ENCODE peak calls at places on chromosome 19, in nine cellular contexts. One of them, this sample, is unnamed.
A peak's percentile ranks its signal among the peaks of the same experiment; 100 is the strongest.

GRCh38 chr19:55545443-55545842 is at the start of gene SBK3:
- ATAC-seq in heart left ventricle: peak; percentile 3
- ATAC-seq in psoas muscle: no peak
- ATAC-seq in HepG2: peak; percentile 8
- ATAC-seq in Panc1: no peak
- ATAC-seq in CD8-positive, alpha-beta T cell: no peak
- ATAC-seq in lower lobe of right lung: no peak
- ATAC-seq in left lung: no peak
- ATAC-seq in pancreas: no peak
- ATAC-seq in this sample: no peak

GRCh38 chr19:15672580-15673175 is at the start of gene CYP4F12:
- ATAC-seq in heart left ventricle: peak; percentile 97
- ATAC-seq in Panc1: peak; percentile 80
- ATAC-seq in pancreas: peak; percentile 48
- ATAC-seq in HepG2: peak; percentile 86
- ATAC-seq in CD8-positive, alpha-beta T cell: peak; percentile 49
- ATAC-seq in psoas muscle: peak; percentile 73
- ATAC-seq in left lung: peak; percentile 84
- ATAC-seq in lower lobe of right lung: peak; percentile 88
- ATAC-seq in this sample: peak; percentile 91

GRCh38 chr19:52296400-52296772 is 583 bp upstream of the ZNF480 start:
- ATAC-seq in psoas muscle: peak; percentile 2
- ATAC-seq in left lung: peak; percentile 15
- ATAC-seq in heart left ventricle: peak; percentile 9
- ATAC-seq in Panc1: peak; percentile 69
- ATAC-seq in pancreas: no peak
- ATAC-seq in HepG2: peak; percentile 42
- ATAC-seq in lower lobe of right lung: peak; percentile 12
- ATAC-seq in CD8-positive, alpha-beta T cell: no peak
- ATAC-seq in this sample: no peak

GRCh38 chr19:18657590-18658365 is 20.9 kb downstream of the KLHL26 start:
- ATAC-seq in Panc1: peak; percentile 27
- ATAC-seq in psoas muscle: no peak
- ATAC-seq in CD8-positive, alpha-beta T cell: no peak
- ATAC-seq in heart left ventricle: peak; percentile 51
- ATAC-seq in pancreas: no peak
- ATAC-seq in lower lobe of right lung: peak; percentile 41
- ATAC-seq in HepG2: no peak
- ATAC-seq in left lung: peak; percentile 26
- ATAC-seq in this sample: peak; percentile 37

GRCh38 chr19:511101-511841 is 4.0 kb downstream of the TPGS1 start:
- ATAC-seq in lower lobe of right lung: no peak
- ATAC-seq in psoas muscle: no peak
- ATAC-seq in pancreas: no peak
- ATAC-seq in heart left ventricle: no peak
- ATAC-seq in Panc1: no peak
- ATAC-seq in HepG2: no peak
- ATAC-seq in left lung: no peak
- ATAC-seq in CD8-positive, alpha-beta T cell: peak; percentile 60
- ATAC-seq in this sample: no peak

GRCh38 chr19:49430678-49431329 is 5.6 kb downstream of the GFY start:
- ATAC-seq in left lung: no peak
- ATAC-seq in psoas muscle: no peak
- ATAC-seq in CD8-positive, alpha-beta T cell: peak; percentile 37
- ATAC-seq in HepG2: peak; percentile 48
- ATAC-seq in heart left ventricle: no peak
- ATAC-seq in lower lobe of right lung: no peak
- ATAC-seq in pancreas: no peak
- ATAC-seq in Panc1: no peak
- ATAC-seq in this sample: no peak

GRCh38 chr19:11338569-11339253 is 746 bp downstream of the RAB3D start:
- ATAC-seq in pancreas: peak; percentile 41
- ATAC-seq in Panc1: peak; percentile 23
- ATAC-seq in HepG2: peak; percentile 13
- ATAC-seq in CD8-positive, alpha-beta T cell: peak; percentile 21
- ATAC-seq in lower lobe of right lung: peak; percentile 73
- ATAC-seq in left lung: peak; percentile 71
- ATAC-seq in psoas muscle: peak; percentile 7
- ATAC-seq in heart left ventricle: peak; percentile 11
- ATAC-seq in this sample: peak; percentile 14

GRCh38 chr19:29947871-29948270 is 5.8 kb downstream of the URI1 start:
- ATAC-seq in CD8-positive, alpha-beta T cell: no peak
- ATAC-seq in Panc1: no peak
- ATAC-seq in pancreas: no peak
- ATAC-seq in lower lobe of right lung: no peak
- ATAC-seq in psoas muscle: no peak
- ATAC-seq in heart left ventricle: no peak
- ATAC-seq in left lung: no peak
- ATAC-seq in HepG2: no peak
- ATAC-seq in this sample: no peak

DNA sequence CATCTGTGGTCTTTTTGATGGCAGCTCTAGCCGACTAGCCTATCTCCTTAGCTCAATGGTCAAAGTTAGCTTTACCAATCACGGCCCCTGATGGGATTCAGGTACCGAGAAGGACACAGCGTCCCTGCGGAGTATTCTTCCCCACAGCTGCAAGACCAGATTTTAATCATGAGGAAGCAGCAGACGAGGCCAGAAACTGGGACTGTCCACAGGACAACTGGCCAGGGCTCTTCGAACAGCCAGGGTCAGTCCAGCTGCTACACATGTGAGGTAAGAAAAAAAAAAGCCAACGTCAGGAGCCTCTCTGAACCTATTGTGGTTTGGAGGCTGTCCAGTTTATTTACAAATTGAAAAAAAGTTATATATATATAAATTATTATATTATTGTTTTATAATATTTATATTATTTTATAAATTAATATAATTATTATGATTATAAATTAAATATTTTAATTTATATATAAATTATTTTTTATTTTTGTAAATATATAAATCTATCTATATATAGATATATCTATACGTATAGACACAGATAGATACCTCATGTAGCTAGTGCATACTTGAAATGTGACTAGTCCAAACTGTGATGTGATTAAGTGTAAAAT is 10.8 kb downstream of the RINL start:
- ATAC-seq in lower lobe of right lung: no peak
- ATAC-seq in left lung: no peak
- ATAC-seq in heart left ventricle: no peak
- ATAC-seq in pancreas: no peak
- ATAC-seq in CD8-positive, alpha-beta T cell: no peak
- ATAC-seq in HepG2: no peak
- ATAC-seq in Panc1: no peak
- ATAC-seq in psoas muscle: no peak
- ATAC-seq in this sample: no peak
- H3K4me3 ChIP-seq in lower lobe of right lung: no peak overlapping the region
- H3K4me3 ChIP-seq in left lung: no peak overlapping the region
- H3K4me3 ChIP-seq in heart left ventricle: no peak overlapping the region
- H3K4me3 ChIP-seq in pancreas: no peak overlapping the region
- H3K4me3 ChIP-seq in CD8-positive, alpha-beta T cell: no peak overlapping the region
- H3K4me3 ChIP-seq in HepG2: no peak overlapping the region
- H3K4me3 ChIP-seq in Panc1: no peak overlapping the region
- H3K4me3 ChIP-seq in psoas muscle: no peak overlapping the region
- H3K4me3 ChIP-seq in this sample: no peak overlapping the region

GRCh38 chr19:13956365-13956744 is 4.0 kb downstream of the DCAF15 start:
- ATAC-seq in left lung: no peak
- ATAC-seq in heart left ventricle: no peak
- ATAC-seq in pancreas: no peak
- ATAC-seq in lower lobe of right lung: no peak
- ATAC-seq in Panc1: no peak
- ATAC-seq in HepG2: no peak
- ATAC-seq in psoas muscle: no peak
- ATAC-seq in CD8-positive, alpha-beta T cell: no peak
- ATAC-seq in this sample: no peak

GRCh38 chr19:13957107-13957506 is 4.8 kb downstream of the DCAF15 start:
- ATAC-seq in lower lobe of right lung: no peak
- ATAC-seq in left lung: no peak
- ATAC-seq in pancreas: no peak
- ATAC-seq in heart left ventricle: no peak
- ATAC-seq in HepG2: no peak
- ATAC-seq in psoas muscle: peak; percentile 36
- ATAC-seq in CD8-positive, alpha-beta T cell: no peak
- ATAC-seq in Panc1: no peak
- ATAC-seq in this sample: no peak

GRCh38 chr19:13954185-13954584 is 1.9 kb downstream of the DCAF15 start:
- ATAC-seq in Panc1: no peak
- ATAC-seq in left lung: no peak
- ATAC-seq in heart left ventricle: no peak
- ATAC-seq in pancreas: no peak
- ATAC-seq in CD8-positive, alpha-beta T cell: no peak
- ATAC-seq in psoas muscle: no peak
- ATAC-seq in lower lobe of right lung: no peak
- ATAC-seq in HepG2: no peak
- ATAC-seq in this sample: no peak

GRCh38 chr19:13958043-13958442 is 5.7 kb downstream of the DCAF15 start:
- ATAC-seq in HepG2: no peak
- ATAC-seq in Panc1: no peak
- ATAC-seq in heart left ventricle: no peak
- ATAC-seq in pancreas: no peak
- ATAC-seq in CD8-positive, alpha-beta T cell: no peak
- ATAC-seq in lower lobe of right lung: no peak
- ATAC-seq in psoas muscle: no peak
- ATAC-seq in left lung: no peak
- ATAC-seq in this sample: no peak

DNA sequence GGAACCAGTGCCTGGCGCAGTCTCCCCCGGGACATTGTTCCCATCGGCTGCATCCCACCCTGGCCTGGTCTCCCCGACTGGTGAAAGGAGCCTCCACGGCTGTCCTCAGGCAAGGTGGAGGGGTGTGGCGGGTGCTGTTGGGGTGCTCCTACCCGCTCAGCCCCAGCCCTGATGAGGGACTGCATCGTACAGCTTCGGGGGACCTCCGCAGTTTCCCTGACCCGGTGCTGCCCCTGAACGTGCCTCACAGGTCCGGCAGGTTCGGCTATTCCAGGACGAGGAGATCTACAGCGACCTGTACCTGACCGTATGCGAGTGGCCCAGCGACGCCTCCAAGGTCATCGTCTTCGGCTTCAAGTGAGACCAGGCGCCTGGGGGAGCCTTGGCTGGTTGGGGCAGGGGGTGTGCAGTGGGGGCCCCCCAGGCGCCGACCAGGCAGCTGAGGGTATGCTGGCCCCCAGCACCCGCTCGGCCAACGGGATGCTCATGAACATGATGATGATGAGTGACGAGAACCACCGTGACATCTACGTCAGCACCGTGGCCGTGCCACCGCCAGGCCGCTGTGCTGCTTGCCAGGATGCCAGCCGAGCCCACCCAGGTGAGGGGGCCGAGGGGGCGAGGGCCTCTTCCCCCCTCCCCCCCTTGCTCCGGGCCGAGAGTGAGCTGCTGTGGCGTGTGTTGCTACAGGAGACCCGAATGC is 3.5 kb downstream of the DCAF15 start:
- ATAC-seq in psoas muscle: no peak
- ATAC-seq in CD8-positive, alpha-beta T cell: no peak
- ATAC-seq in HepG2: no peak
- ATAC-seq in lower lobe of right lung: no peak
- ATAC-seq in Panc1: no peak
- ATAC-seq in heart left ventricle: no peak
- ATAC-seq in pancreas: no peak
- ATAC-seq in left lung: no peak
- ATAC-seq in this sample: no peak
- H3K36me3 ChIP-seq in psoas muscle: no peaks in the 10 kb centered on the region
- H3K36me3 ChIP-seq in CD8-positive, alpha-beta T cell: peaks cover 49% of the 10 kb centered on the region
- H3K36me3 ChIP-seq in HepG2: peaks cover 19% of the 10 kb centered on the region
- H3K36me3 ChIP-seq in lower lobe of right lung: peaks cover 66% of the 10 kb centered on the region
- H3K36me3 ChIP-seq in Panc1: no peaks in the 10 kb centered on the region
- H3K36me3 ChIP-seq in heart left ventricle: peaks cover 16% of the 10 kb centered on the region
- H3K36me3 ChIP-seq in pancreas: peaks cover 5% of the 10 kb centered on the region
- H3K36me3 ChIP-seq in left lung: peaks cover 65% of the 10 kb centered on the region
- H3K36me3 ChIP-seq in this sample: peaks cover 68% of the 10 kb centered on the region

DNA sequence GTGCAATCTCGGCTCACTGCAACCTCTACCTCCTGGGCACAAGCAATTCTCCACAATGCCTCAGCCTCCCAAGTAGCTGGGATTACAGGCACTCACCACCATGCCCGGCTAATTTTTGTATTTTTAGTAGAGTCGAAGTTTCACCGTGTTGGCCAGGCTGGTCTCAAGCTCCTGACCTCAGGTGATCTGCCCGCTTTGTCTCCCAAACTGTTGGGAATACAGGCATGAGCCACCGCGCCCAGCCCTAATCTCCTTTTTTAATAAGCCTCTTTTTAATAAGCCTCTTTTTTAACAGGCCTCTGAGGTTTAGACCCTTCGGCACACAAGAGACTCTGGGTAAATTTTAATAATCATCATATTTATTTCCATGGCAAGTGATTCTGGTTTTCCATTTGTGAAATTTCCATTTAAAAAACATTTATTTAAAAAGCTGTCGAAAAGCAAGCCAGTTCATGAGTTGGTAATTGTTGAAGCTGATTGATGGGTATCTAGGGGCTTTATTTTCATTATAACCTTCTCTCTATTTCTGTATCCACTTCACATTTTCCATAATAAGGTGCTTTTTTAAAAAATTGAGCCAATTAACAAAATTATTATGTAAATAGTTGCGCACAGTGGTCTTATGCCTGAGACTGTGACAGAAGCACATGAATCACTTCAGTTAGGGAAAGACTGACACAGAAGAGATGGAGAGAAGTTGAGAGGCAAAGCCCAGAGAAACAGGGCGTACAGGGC is 11.8 kb downstream of the POU2F2 start:
- ATAC-seq in lower lobe of right lung: no peak
- ATAC-seq in CD8-positive, alpha-beta T cell: no peak
- ATAC-seq in Panc1: no peak
- ATAC-seq in psoas muscle: no peak
- ATAC-seq in left lung: no peak
- ATAC-seq in heart left ventricle: no peak
- ATAC-seq in pancreas: no peak
- ATAC-seq in HepG2: no peak
- ATAC-seq in this sample: no peak
- H3K4me1 ChIP-seq in lower lobe of right lung: peaks cover 7% of the 10 kb centered on the region
- H3K4me1 ChIP-seq in CD8-positive, alpha-beta T cell: peaks cover 44% of the 10 kb centered on the region
- H3K4me1 ChIP-seq in Panc1: no peaks in the 10 kb centered on the region
- H3K4me1 ChIP-seq in psoas muscle: no peaks in the 10 kb centered on the region
- H3K4me1 ChIP-seq in left lung: no peaks in the 10 kb centered on the region
- H3K4me1 ChIP-seq in heart left ventricle: no peaks in the 10 kb centered on the region
- H3K4me1 ChIP-seq in pancreas: peaks cover 6% of the 10 kb centered on the region
- H3K4me1 ChIP-seq in HepG2: peaks cover 9% of the 10 kb centered on the region
- H3K4me1 ChIP-seq in this sample: peaks cover 5% of the 10 kb centered on the region

GRCh38 chr19:7860166-7860901 is 13.9 kb downstream of the PRR36 start:
- ATAC-seq in psoas muscle: no peak
- ATAC-seq in left lung: no peak
- ATAC-seq in heart left ventricle: no peak
- ATAC-seq in lower lobe of right lung: no peak
- ATAC-seq in pancreas: no peak
- ATAC-seq in CD8-positive, alpha-beta T cell: no peak
- ATAC-seq in HepG2: no peak
- ATAC-seq in Panc1: no peak
- ATAC-seq in this sample: no peak

GRCh38 chr19:7862413-7862951 is 11.7 kb downstream of the PRR36 start:
- ATAC-seq in heart left ventricle: peak; percentile 38
- ATAC-seq in left lung: peak; percentile 87
- ATAC-seq in Panc1: no peak
- ATAC-seq in HepG2: no peak
- ATAC-seq in lower lobe of right lung: peak; percentile 68
- ATAC-seq in CD8-positive, alpha-beta T cell: peak; percentile 76
- ATAC-seq in psoas muscle: peak; percentile 56
- ATAC-seq in pancreas: peak; percentile 19
- ATAC-seq in this sample: peak; percentile 29

GRCh38 chr19:7860902-7861618 is 13.1 kb downstream of the PRR36 start:
- ATAC-seq in pancreas: no peak
- ATAC-seq in Panc1: no peak
- ATAC-seq in psoas muscle: no peak
- ATAC-seq in heart left ventricle: peak; percentile 49
- ATAC-seq in CD8-positive, alpha-beta T cell: no peak
- ATAC-seq in left lung: no peak
- ATAC-seq in HepG2: no peak
- ATAC-seq in lower lobe of right lung: no peak
- ATAC-seq in this sample: no peak

GRCh38 chr19:7863157-7863970 is 10.8 kb downstream of the PRR36 start:
- ATAC-seq in heart left ventricle: no peak
- ATAC-seq in psoas muscle: no peak
- ATAC-seq in HepG2: no peak
- ATAC-seq in CD8-positive, alpha-beta T cell: no peak
- ATAC-seq in pancreas: no peak
- ATAC-seq in Panc1: no peak
- ATAC-seq in left lung: no peak
- ATAC-seq in lower lobe of right lung: peak; percentile 13
- ATAC-seq in this sample: no peak

DNA sequence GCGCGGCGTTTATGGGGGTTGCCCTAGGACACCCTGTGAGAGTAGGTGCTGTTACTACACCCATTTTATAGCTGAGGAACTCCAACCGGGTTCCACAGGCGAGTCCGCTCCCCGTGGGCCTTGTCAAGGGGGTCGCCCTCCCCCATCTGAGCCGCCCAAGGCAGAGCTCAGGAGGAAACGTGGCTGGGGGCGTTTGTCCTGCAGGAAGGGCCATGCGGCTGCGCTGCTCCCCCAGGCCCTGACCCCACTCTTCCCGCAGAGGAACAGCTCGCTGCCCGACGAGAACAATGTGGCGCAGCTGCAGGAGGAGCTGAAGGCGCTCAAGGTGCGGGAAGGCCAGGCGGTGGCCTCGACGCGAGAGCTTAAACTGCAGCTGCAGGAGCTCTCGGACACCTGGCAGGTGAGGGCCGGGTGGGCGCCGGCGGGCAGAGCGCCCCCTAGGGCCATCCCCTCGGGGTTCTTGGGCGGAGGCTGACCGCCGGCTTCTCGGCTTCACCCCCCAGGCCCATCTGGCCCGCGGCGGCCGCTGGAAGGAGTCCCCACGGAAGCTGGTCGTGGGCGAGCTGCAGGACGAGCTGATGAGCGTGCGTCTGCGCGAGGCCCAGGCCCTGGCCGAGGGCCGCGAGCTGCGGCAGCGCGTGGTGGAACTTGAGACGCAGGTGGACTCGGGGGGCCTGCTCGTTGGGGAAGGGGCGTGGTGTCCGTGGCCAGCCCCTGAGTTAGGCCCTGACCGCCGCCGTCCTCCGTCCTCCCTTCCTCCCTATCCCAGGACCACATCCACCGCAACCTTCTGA is 12.4 kb downstream of the PRR36 start:
- ATAC-seq in CD8-positive, alpha-beta T cell: peak; percentile 2
- ATAC-seq in psoas muscle: no peak
- ATAC-seq in lower lobe of right lung: peak; percentile 5
- ATAC-seq in heart left ventricle: no peak
- ATAC-seq in Panc1: no peak
- ATAC-seq in HepG2: no peak
- ATAC-seq in left lung: peak; percentile 5
- ATAC-seq in pancreas: no peak
- ATAC-seq in this sample: no peak
- H3K4me3 ChIP-seq in CD8-positive, alpha-beta T cell: peak overlapping the region; percentile 60
- H3K4me3 ChIP-seq in psoas muscle: peak overlapping the region; percentile 38
- H3K4me3 ChIP-seq in lower lobe of right lung: peak overlapping the region; percentile 38
- H3K4me3 ChIP-seq in heart left ventricle: no peak overlapping the region
- H3K4me3 ChIP-seq in Panc1: no peak overlapping the region
- H3K4me3 ChIP-seq in HepG2: no peak overlapping the region
- H3K4me3 ChIP-seq in left lung: no peak overlapping the region
- H3K4me3 ChIP-seq in pancreas: no peak overlapping the region
- H3K4me3 ChIP-seq in this sample: no peak overlapping the region

This sample was measured in gastroesophageal sphincter.